ENCODE peak calls at places on chromosome 20, in six cellular contexts. M, A, L, D, N and T are unnamed samples.

GRCh38 chr20:58102744-58103516 is 125.5 kb downstream of the ANKRD60 start:
- DNase-seq in M (no peak), A (peak), L (no peak), D (no peak), N (no peak), T (no peak)

GRCh38 chr20:22288957-22289356 is 295.4 kb downstream of the FOXA2 start:
- DNase-seq in M (no peak), A (peak), L (no peak), D (no peak), N (no peak), T (no peak)

GRCh38 chr20:61899971-61900370 is 165.7 kb downstream of the TAF4 start:
- DNase-seq in M (no peak), A (no peak), L (no peak), D (no peak), N (no peak), T (peak)

GRCh38 chr20:61856626-61857413 is 208.9 kb downstream of the TAF4 start:
- DNase-seq in M (no peak), A (no peak), L (no peak), D (no peak), N (no peak), T (no peak)

GRCh38 chr20:5397418-5397817 is 80.7 kb upstream of the PROKR2 start:
- DNase-seq in M (no peak), A (peak), L (no peak), D (no peak), N (no peak), T (no peak)

GRCh38 chr20:46683939-46684750 is 5.1 kb downstream of the TP53RK start:
- DNase-seq in M (no peak), A (peak), L (no peak), D (no peak), N (no peak), T (no peak)

GRCh38 chr20:53576195-53576580 is 17.5 kb downstream of the ZNF217 start:
- DNase-seq in M (no peak), A (no peak), L (no peak), D (no peak), N (no peak), T (no peak)

GRCh38 chr20:3730803-3731370 is 1.6 kb upstream of the HSPA12B start:
- DNase-seq in M (no peak), A (no peak), L (no peak), D (no peak), N (no peak), T (no peak)

GRCh38 chr20:17565164-17565845 is 4.6 kb upstream of the DSTN start:
- DNase-seq in M (no peak), A (no peak), L (no peak), D (no peak), N (no peak), T (no peak)

GRCh38 chr20:45100563-45101245 is at the start of gene KCNS1:
- DNase-seq in M (peak), A (no peak), L (no peak), D (no peak), N (no peak), T (no peak)

GRCh38 chr20:40960101-40960500 is 68.5 kb upstream of the TOP1 start:
- DNase-seq in M (no peak), A (no peak), L (no peak), D (no peak), N (no peak), T (no peak)

GRCh38 chr20:30284533-30284932 is 972.9 kb upstream of the DEFB115 start:
- DNase-seq in M (no peak), A (no peak), L (no peak), D (no peak), N (no peak), T (no peak)

GRCh38 chr20:35719717-35720116 is 20.5 kb downstream of the ROMO1 start:
- DNase-seq in M (no peak), A (no peak), L (no peak), D (no peak), N (no peak), T (no peak)

GRCh38 chr20:58306421-58307261 is 2.9 kb upstream of the RAB22A start:
- DNase-seq in M (no peak), A (peak), L (no peak), D (no peak), N (no peak), T (no peak)

GRCh38 chr20:25508083-25508770 is 77.1 kb downstream of the NINL start:
- DNase-seq in M (no peak), A (no peak), L (no peak), D (no peak), N (peak), T (no peak)

GRCh38 chr20:50834599-50835005 is 39.7 kb downstream of the BCAS4 start:
- DNase-seq in M (no peak), A (peak), L (no peak), D (no peak), N (peak), T (no peak)

GRCh38 chr20:31708839-31709534 is 13.7 kb downstream of the BCL2L1 start:
- DNase-seq in M (no peak), A (no peak), L (no peak), D (no peak), N (no peak), T (no peak)

GRCh38 chr20:61218886-61219480 is 33.1 kb upstream of the CDH4 start:
- DNase-seq in M (no peak), A (no peak), L (no peak), D (no peak), N (peak), T (no peak)

GRCh38 chr20:24776755-24777271 is 172.3 kb upstream of the CST7 start:
- DNase-seq in M (no peak), A (no peak), L (no peak), D (no peak), N (no peak), T (no peak)

GRCh38 chr20:14955396-14955795 is 618.0 kb upstream of the FLRT3 start:
- DNase-seq in M (no peak), A (no peak), L (no peak), D (peak), N (no peak), T (no peak)

GRCh38 chr20:58911970-58912369 is 59.5 kb downstream of the GNAS start:
- DNase-seq in M (no peak), A (no peak), L (no peak), D (no peak), N (no peak), T (no peak)

GRCh38 chr20:11766961-11767360 is 150.7 kb upstream of the BTBD3 start:
- DNase-seq in M (no peak), A (no peak), L (no peak), D (no peak), N (no peak), T (no peak)

GRCh38 chr20:39706089-39706721 is 744.1 kb downstream of the DHX35 start:
- DNase-seq in M (no peak), A (no peak), L (no peak), D (no peak), N (no peak), T (no peak)

GRCh38 chr20:61756446-61756845 is 309.2 kb downstream of the TAF4 start:
- DNase-seq in M (no peak), A (no peak), L (no peak), D (no peak), N (no peak), T (no peak)

GRCh38 chr20:20492521-20493334 is 124.8 kb downstream of the INSM1 start:
- DNase-seq in M (peak), A (no peak), L (no peak), D (peak), N (no peak), T (peak)

GRCh38 chr20:46903937-46904336 is 9.3 kb downstream of the EYA2 start:
- DNase-seq in M (no peak), A (no peak), L (no peak), D (no peak), N (no peak), T (no peak)

GRCh38 chr20:18657575-18657974 is 69.7 kb downstream of the DTD1 start:
- DNase-seq in M (no peak), A (no peak), L (no peak), D (no peak), N (no peak), T (no peak)

GRCh38 chr20:57787969-57788781 is 78.4 kb upstream of the PMEPA1 start:
- DNase-seq in M (no peak), A (no peak), L (no peak), D (no peak), N (no peak), T (no peak)

GRCh38 chr20:62777528-62777830 is 18.8 kb upstream of the MRGBP start:
- DNase-seq in M (no peak), A (no peak), L (no peak), D (no peak), N (no peak), T (no peak)

GRCh38 chr20:62172666-62173065 is 10.2 kb upstream of the MTG2 start:
- DNase-seq in M (no peak), A (no peak), L (no peak), D (no peak), N (no peak), T (no peak)

GRCh38 chr20:64055893-64056638 is 6.6 kb upstream of the SOX18 start:
- DNase-seq in M (no peak), A (no peak), L (no peak), D (no peak), N (no peak), T (no peak)

GRCh38 chr20:50879649-50880550 is 51.3 kb downstream of the ADNP start:
- DNase-seq in M (no peak), A (no peak), L (no peak), D (no peak), N (no peak), T (no peak)

GRCh38 chr20:34403063-34403827 is 40.2 kb downstream of the ITCH start:
- DNase-seq in M (no peak), A (no peak), L (no peak), D (no peak), N (no peak), T (no peak)

GRCh38 chr20:17611540-17612286 is 41.8 kb downstream of the DSTN start:
- DNase-seq in M (no peak), A (peak), L (no peak), D (no peak), N (no peak), T (no peak)

GRCh38 chr20:24423794-24424307 is 45.6 kb upstream of the SYNDIG1 start:
- DNase-seq in M (no peak), A (no peak), L (no peak), D (no peak), N (no peak), T (no peak)